ENCODE peak calls at places on chromosomes 12 and 14, in five cellular contexts. One of them, this sample, is unnamed.

GRCh38 chr14:21668377-21668776 is 5.2 kb downstream of the OR4E1 start:
- DNase-seq in AG09319: no peak
- DNase-seq in colonic mucosa: no peak
- DNase-seq in uterus: no peak
- DNase-seq in fibroblast of lung: no peak
- DNase-seq in this sample: no peak

GRCh38 chr12:69987453-69988102 is 162.6 kb downstream of the MYRFL start:
- DNase-seq in AG09319: peak; percentile 77
- DNase-seq in colonic mucosa: peak; percentile 75
- DNase-seq in uterus: peak; percentile 33
- DNase-seq in fibroblast of lung: peak; percentile 89
- DNase-seq in this sample: no peak

GRCh38 chr14:68753696-68754095 is 39.2 kb downstream of the ZFP36L1 start:
- DNase-seq in AG09319: peak; percentile 18
- DNase-seq in colonic mucosa: no peak
- DNase-seq in uterus: no peak
- DNase-seq in fibroblast of lung: peak; percentile 52
- DNase-seq in this sample: no peak

GRCh38 chr14:75636100-75636692 is 24.5 kb downstream of the ERG28 start:
- DNase-seq in AG09319: no peak
- DNase-seq in colonic mucosa: no peak
- DNase-seq in uterus: no peak
- DNase-seq in fibroblast of lung: peak; percentile 61
- DNase-seq in this sample: no peak

GRCh38 chr12:105083551-105084105 is 630 bp downstream of the ALDH1L2 start:
- DNase-seq in AG09319: no peak
- DNase-seq in colonic mucosa: peak; percentile 30
- DNase-seq in uterus: peak; percentile 48
- DNase-seq in fibroblast of lung: peak; percentile 81
- DNase-seq in this sample: peak; percentile 24

GRCh38 chr14:24367506-24368214 is at the start of gene NFATC4:
- DNase-seq in AG09319: peak; percentile 97
- DNase-seq in colonic mucosa: peak; percentile 85
- DNase-seq in uterus: peak; percentile 95
- DNase-seq in fibroblast of lung: peak; percentile 99
- DNase-seq in this sample: peak; percentile 53

GRCh38 chr12:78562358-78563205 is 302.0 kb upstream of the SYT1 start:
- DNase-seq in AG09319: no peak
- DNase-seq in colonic mucosa: no peak
- DNase-seq in uterus: no peak
- DNase-seq in fibroblast of lung: peak; percentile 43
- DNase-seq in this sample: no peak

GRCh38 chr12:131642101-131642540 is 68.8 kb upstream of the SFSWAP start:
- DNase-seq in AG09319: no peak
- DNase-seq in colonic mucosa: no peak
- DNase-seq in uterus: no peak
- DNase-seq in fibroblast of lung: no peak
- DNase-seq in this sample: peak; percentile 42

GRCh38 chr12:121968880-121969279 is 50.5 kb downstream of the CFAP251 start:
- DNase-seq in AG09319: no peak
- DNase-seq in colonic mucosa: no peak
- DNase-seq in uterus: no peak
- DNase-seq in fibroblast of lung: no peak
- DNase-seq in this sample: no peak

GRCh38 chr12:118035194-118036041 is 18.9 kb downstream of the RFC5 start:
- DNase-seq in AG09319: no peak
- DNase-seq in colonic mucosa: peak; percentile 30
- DNase-seq in uterus: no peak
- DNase-seq in fibroblast of lung: peak; percentile 47
- DNase-seq in this sample: peak; percentile 47

GRCh38 chr14:97499790-97500481 is 702.8 kb downstream of the VRK1 start:
- DNase-seq in AG09319: no peak
- DNase-seq in colonic mucosa: no peak
- DNase-seq in uterus: no peak
- DNase-seq in fibroblast of lung: no peak
- DNase-seq in this sample: no peak

GRCh38 chr14:31018057-31018645 is 7.3 kb upstream of the AP4S1 start:
- DNase-seq in AG09319: no peak
- DNase-seq in colonic mucosa: no peak
- DNase-seq in uterus: no peak
- DNase-seq in fibroblast of lung: no peak
- DNase-seq in this sample: no peak

GRCh38 chr12:118553856-118554504 is 177.6 kb downstream of the SUDS3 start:
- DNase-seq in AG09319: no peak
- DNase-seq in colonic mucosa: no peak
- DNase-seq in uterus: no peak
- DNase-seq in fibroblast of lung: no peak
- DNase-seq in this sample: no peak

GRCh38 chr12:29796823-29797263 is 13.1 kb upstream of the TMTC1 start:
- DNase-seq in AG09319: peak; percentile 82
- DNase-seq in colonic mucosa: peak; percentile 22
- DNase-seq in uterus: peak; percentile 44
- DNase-seq in fibroblast of lung: peak; percentile 97
- DNase-seq in this sample: no peak

GRCh38 chr12:105852958-105853357 is 285.8 kb downstream of the NUAK1 start:
- DNase-seq in AG09319: no peak
- DNase-seq in colonic mucosa: no peak
- DNase-seq in uterus: peak; percentile 29
- DNase-seq in fibroblast of lung: no peak
- DNase-seq in this sample: no peak

GRCh38 chr14:102527255-102528232 is 18.0 kb upstream of the ANKRD9 start:
- DNase-seq in AG09319: no peak
- DNase-seq in colonic mucosa: peak; percentile 83
- DNase-seq in uterus: no peak
- DNase-seq in fibroblast of lung: no peak
- DNase-seq in this sample: no peak

GRCh38 chr14:39367387-39367751 is 64.9 kb downstream of the FBXO33 start:
- DNase-seq in AG09319: no peak
- DNase-seq in colonic mucosa: no peak
- DNase-seq in uterus: no peak
- DNase-seq in fibroblast of lung: no peak
- DNase-seq in this sample: no peak

GRCh38 chr12:100927825-100928224 is 133.2 kb downstream of the ANO4 start:
- DNase-seq in AG09319: no peak
- DNase-seq in colonic mucosa: no peak
- DNase-seq in uterus: no peak
- DNase-seq in fibroblast of lung: peak; percentile 73
- DNase-seq in this sample: no peak

DNA sequence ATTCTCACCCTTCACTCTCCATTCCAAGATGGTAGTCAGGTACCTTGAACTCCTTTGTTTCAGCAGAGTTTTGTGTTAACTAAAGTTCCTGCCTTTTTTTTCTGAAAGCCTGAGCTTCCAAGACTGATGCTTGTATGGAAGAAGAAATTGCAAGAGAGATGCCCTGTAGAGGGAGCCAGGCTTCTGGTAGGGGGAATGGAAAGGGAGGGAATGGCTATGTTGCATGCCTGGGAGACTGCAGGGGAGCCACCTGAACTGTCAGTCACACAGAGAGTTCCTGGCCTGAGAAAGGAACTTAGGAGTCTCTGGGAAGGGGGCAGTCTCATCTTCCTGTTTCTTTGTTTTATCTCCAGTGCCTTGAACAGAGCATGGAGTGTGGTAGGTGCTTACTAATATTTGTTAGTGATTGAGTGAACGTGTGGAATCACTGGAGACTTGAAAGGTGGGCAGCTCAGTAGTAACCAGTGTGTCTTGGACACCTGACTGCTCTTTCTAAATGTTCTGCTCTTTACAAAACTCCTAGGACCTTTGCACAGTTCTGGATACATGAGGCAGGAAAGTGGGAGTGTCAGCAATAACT is 132.2 kb downstream of the ANO4 start:
- DNase-seq in AG09319: no peak
- DNase-seq in colonic mucosa: peak; percentile 23
- DNase-seq in uterus: no peak
- DNase-seq in fibroblast of lung: peak; percentile 12
- DNase-seq in this sample: no peak
- TF ChIP-seq CTCF in AG09319: peak; percentile 46
- TF ChIP-seq CTCF in colonic mucosa: peak; percentile 12
- TF ChIP-seq CTCF in uterus: no peak
- TF ChIP-seq CTCF in fibroblast of lung: peak; percentile 42
- TF ChIP-seq CTCF in this sample: no peak

GRCh38 chr14:100653409-100653808 is 66.2 kb upstream of the BEGAIN start:
- DNase-seq in AG09319: no peak
- DNase-seq in colonic mucosa: no peak
- DNase-seq in uterus: no peak
- DNase-seq in fibroblast of lung: no peak
- DNase-seq in this sample: peak; percentile 44
- TF ChIP-seq CTCF in AG09319: peak; percentile 26
- TF ChIP-seq CTCF in colonic mucosa: peak; percentile 63
- TF ChIP-seq CTCF in uterus: no peak
- TF ChIP-seq CTCF in fibroblast of lung: peak; percentile 41
- TF ChIP-seq CTCF in this sample: peak; percentile 64

GRCh38 chr12:90013409-90013808 is 304.8 kb upstream of the ATP2B1 start:
- DNase-seq in AG09319: no peak
- DNase-seq in colonic mucosa: no peak
- DNase-seq in uterus: no peak
- DNase-seq in fibroblast of lung: peak; percentile 32
- DNase-seq in this sample: no peak

GRCh38 chr12:90004319-90005074 is 295.9 kb upstream of the ATP2B1 start:
- DNase-seq in AG09319: no peak
- DNase-seq in colonic mucosa: no peak
- DNase-seq in uterus: no peak
- DNase-seq in fibroblast of lung: no peak
- DNase-seq in this sample: no peak

GRCh38 chr12:90008277-90008676 is 299.6 kb upstream of the ATP2B1 start:
- DNase-seq in AG09319: no peak
- DNase-seq in colonic mucosa: no peak
- DNase-seq in uterus: no peak
- DNase-seq in fibroblast of lung: no peak
- DNase-seq in this sample: no peak

GRCh38 chr12:90015228-90015627 is 306.6 kb upstream of the ATP2B1 start:
- DNase-seq in AG09319: no peak
- DNase-seq in colonic mucosa: no peak
- DNase-seq in uterus: no peak
- DNase-seq in fibroblast of lung: no peak
- DNase-seq in this sample: no peak

GRCh38 chr12:90010089-90010488 is 301.5 kb upstream of the ATP2B1 start:
- DNase-seq in AG09319: no peak
- DNase-seq in colonic mucosa: no peak
- DNase-seq in uterus: no peak
- DNase-seq in fibroblast of lung: peak; percentile 48
- DNase-seq in this sample: peak; percentile 31
- TF ChIP-seq CTCF in AG09319: peak; percentile 16
- TF ChIP-seq CTCF in colonic mucosa: no peak
- TF ChIP-seq CTCF in uterus: no peak
- TF ChIP-seq CTCF in fibroblast of lung: peak; percentile 32
- TF ChIP-seq CTCF in this sample: no peak

GRCh38 chr12:101875112-101875961 is 2.0 kb upstream of the DRAM1 start:
- DNase-seq in AG09319: no peak
- DNase-seq in colonic mucosa: no peak
- DNase-seq in uterus: no peak
- DNase-seq in fibroblast of lung: no peak
- DNase-seq in this sample: no peak

GRCh38 chr12:101877816-101878811 is 734 bp downstream of the DRAM1 start:
- DNase-seq in AG09319: no peak
- DNase-seq in colonic mucosa: peak; percentile 36
- DNase-seq in uterus: peak; percentile 47
- DNase-seq in fibroblast of lung: peak; percentile 28
- DNase-seq in this sample: no peak

GRCh38 chr12:101881228-101881627 is 3.8 kb downstream of the DRAM1 start:
- DNase-seq in AG09319: no peak
- DNase-seq in colonic mucosa: no peak
- DNase-seq in uterus: no peak
- DNase-seq in fibroblast of lung: no peak
- DNase-seq in this sample: no peak

GRCh38 chr12:101880769-101881168 is 3.4 kb downstream of the DRAM1 start:
- DNase-seq in AG09319: no peak
- DNase-seq in colonic mucosa: no peak
- DNase-seq in uterus: no peak
- DNase-seq in fibroblast of lung: no peak
- DNase-seq in this sample: no peak

DNA sequence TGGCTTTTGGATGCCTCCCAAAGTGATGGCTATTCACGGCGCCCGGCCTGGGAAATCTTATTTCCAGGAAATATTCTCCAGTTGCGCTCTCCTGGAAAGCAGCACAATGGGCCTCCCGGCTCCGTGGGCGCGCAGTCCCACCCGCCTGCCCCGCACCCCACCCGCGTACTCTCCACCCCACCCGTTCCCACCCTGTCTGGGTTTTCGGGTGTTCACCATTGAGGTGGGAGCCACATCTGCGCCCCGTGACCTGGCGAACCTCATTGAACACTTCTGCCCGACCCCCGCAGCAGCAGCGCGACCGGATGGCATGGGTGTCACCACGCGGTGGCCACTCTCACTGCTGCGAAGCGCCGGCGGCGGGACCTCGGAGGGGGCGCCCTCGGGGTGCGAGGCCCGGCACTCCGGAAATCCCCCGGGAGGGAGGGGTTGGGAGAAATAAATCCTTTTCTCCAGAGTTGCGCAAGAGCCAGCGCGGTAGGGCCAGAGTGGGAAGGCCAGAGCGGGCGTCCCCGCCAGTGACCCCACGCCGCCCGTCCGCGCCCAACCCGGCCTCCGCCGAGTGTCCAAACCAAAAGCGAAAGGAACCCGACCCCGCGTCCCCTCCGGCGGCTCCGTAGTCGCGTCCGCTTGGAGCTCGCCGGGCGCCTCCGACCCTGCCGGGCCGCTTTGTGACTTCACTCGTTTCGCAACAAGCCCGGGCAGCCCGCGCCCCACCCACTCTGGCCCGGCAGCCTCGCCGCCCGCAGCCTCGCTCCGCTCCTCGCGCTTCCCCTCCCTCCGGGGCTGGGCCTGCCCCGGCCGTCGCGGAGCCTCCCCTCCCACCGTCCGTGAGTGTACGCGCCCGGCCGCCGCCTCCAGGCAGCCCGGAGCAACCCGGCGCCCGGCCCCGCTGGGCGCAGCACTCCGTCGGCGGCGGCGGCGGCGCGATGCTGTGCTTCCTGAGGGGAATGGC is at the start of gene DRAM1:
- DNase-seq in AG09319: peak; percentile 85
- DNase-seq in colonic mucosa: peak; percentile 91
- DNase-seq in uterus: peak; percentile 91
- DNase-seq in fibroblast of lung: peak; percentile 93
- DNase-seq in this sample: peak; percentile 85
- TF ChIP-seq CTCF in AG09319: peak; percentile 5
- TF ChIP-seq CTCF in colonic mucosa: no peak
- TF ChIP-seq CTCF in uterus: no peak
- TF ChIP-seq CTCF in fibroblast of lung: no peak
- TF ChIP-seq CTCF in this sample: no peak

GRCh38 chr14:76998777-76999366 is 29.6 kb downstream of the IRF2BPL start:
- DNase-seq in AG09319: no peak
- DNase-seq in colonic mucosa: no peak
- DNase-seq in uterus: no peak
- DNase-seq in fibroblast of lung: no peak
- DNase-seq in this sample: no peak
- TF ChIP-seq CTCF in AG09319: no peak
- TF ChIP-seq CTCF in colonic mucosa: no peak
- TF ChIP-seq CTCF in uterus: no peak
- TF ChIP-seq CTCF in fibroblast of lung: no peak
- TF ChIP-seq CTCF in this sample: no peak

DNA sequence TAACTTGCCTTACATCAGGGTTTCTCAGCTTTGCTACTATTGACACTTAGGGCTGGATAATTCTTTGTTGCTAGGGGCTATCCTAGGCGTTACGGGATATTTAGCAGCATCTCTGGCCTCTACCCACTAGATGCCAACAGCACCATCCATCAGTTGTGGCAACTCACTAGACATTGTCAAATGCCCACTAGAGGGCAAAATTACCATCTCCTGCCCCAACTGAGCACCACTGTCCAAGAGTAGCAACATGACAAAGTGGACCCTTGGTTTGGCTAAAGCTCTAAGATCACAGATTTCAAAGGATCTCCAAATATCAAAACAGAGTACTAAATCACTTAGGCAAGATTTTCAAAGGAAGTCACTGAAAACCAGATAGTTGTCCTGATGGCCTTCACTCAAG is 251.7 kb upstream of the TBX3 start:
- DNase-seq in AG09319: no peak
- DNase-seq in colonic mucosa: no peak
- DNase-seq in uterus: no peak
- DNase-seq in fibroblast of lung: no peak
- DNase-seq in this sample: no peak
- TF ChIP-seq CTCF in AG09319: peak; percentile 5
- TF ChIP-seq CTCF in colonic mucosa: no peak
- TF ChIP-seq CTCF in uterus: no peak
- TF ChIP-seq CTCF in fibroblast of lung: peak; percentile 17
- TF ChIP-seq CTCF in this sample: no peak

This sample was measured in activated CD8-positive, alpha-beta T cell treated with anti-CD3 and anti-CD28 coated beads for 36 hours.